ENCODE peak calls at places on chromosomes 12 and 14, in six cellular contexts. C is iPS-NIHi11, F is NCI-H2081, Y is lower lobe of right lung, I is GM13977, M is psoas muscle. K is an unnamed sample.

GRCh38 chr14:105882626-105883025 is 356.2 kb downstream of the TMEM121 start:
- DNase-seq in C (no peak), F (no peak), Y (peak), I (no peak), M (peak), K (no peak)

GRCh38 chr12:50351120-50352043 is 45.0 kb downstream of the FAM186A start:
- DNase-seq in C (peak), F (no peak), Y (no peak), I (no peak), M (peak), K (no peak)

GRCh38 chr12:105325117-105325516 is 5.4 kb upstream of the C12orf75 start:
- DNase-seq in C (no peak), F (no peak), Y (no peak), I (no peak), M (no peak), K (no peak)

GRCh38 chr14:75711134-75711795 is 50.2 kb downstream of the TTLL5 start:
- DNase-seq in C (peak), F (peak), Y (no peak), I (peak), M (no peak), K (no peak)

GRCh38 chr14:88929656-88930436 is 105.4 kb downstream of the TTC8 start:
- DNase-seq in C (peak), F (no peak), Y (no peak), I (no peak), M (no peak), K (no peak)

GRCh38 chr14:70810621-70811020 is 1.3 kb upstream of the MAP3K9 start:
- DNase-seq in C (no peak), F (no peak), Y (no peak), I (no peak), M (no peak), K (no peak)

GRCh38 chr14:99966912-99967311 is 98.3 kb upstream of the EVL start:
- DNase-seq in C (no peak), F (no peak), Y (no peak), I (no peak), M (no peak), K (no peak)

GRCh38 chr12:55829967-55830600 is 697 bp upstream of the DNAJC14 start:
- DNase-seq in C (peak), F (no peak), Y (peak), I (peak), M (peak), K (no peak)

GRCh38 chr14:51185754-51186153 is 54.3 kb upstream of the TMX1 start:
- DNase-seq in C (no peak), F (no peak), Y (no peak), I (no peak), M (no peak), K (no peak)

GRCh38 chr14:77458249-77458950 is 507 bp downstream of the AHSA1 start:
- DNase-seq in C (peak), F (no peak), Y (peak), I (no peak), M (no peak), K (no peak)

GRCh38 chr14:22265319-22266140 is 323.5 kb downstream of the DAD1 start:
- DNase-seq in C (peak), F (no peak), Y (no peak), I (no peak), M (no peak), K (no peak)